ENCODE peak calls at places on chromosome 18, in five cellular contexts. A, S, B, G and W are unnamed samples.

GRCh38 chr18:36786686-36787085 is 42.1 kb downstream of the TPGS2 start:
- DNase-seq in B (no peak), A (peak), S (no peak), G (no peak), W (no peak)

GRCh38 chr18:9507565-9508088 is 32.3 kb downstream of the RALBP1 start:
- DNase-seq in A (no peak), G (no peak), B (no peak), S (no peak), W (no peak)

GRCh38 chr18:67456691-67457090 is 59.8 kb downstream of the DSEL start:
- DNase-seq in S (no peak), G (no peak), A (no peak), B (no peak), W (no peak)

GRCh38 chr18:79394438-79395307 is 1.1 kb upstream of the NFATC1 start:
- DNase-seq in S (no peak), A (no peak), G (no peak), B (peak), W (no peak)

GRCh38 chr18:3397031-3397750 is 52.8 kb upstream of the TGIF1 start:
- DNase-seq in B (no peak), S (no peak), A (no peak), G (no peak), W (no peak)

GRCh38 chr18:35467624-35468016 is 30.1 kb downstream of the INO80C start:
- DNase-seq in S (no peak), B (no peak), G (no peak), A (no peak), W (no peak)

GRCh38 chr18:8051388-8051787 is 484.3 kb downstream of the PTPRM start:
- DNase-seq in A (no peak), B (no peak), S (no peak), G (no peak), W (no peak)

GRCh38 chr18:21853972-21854563 is 113.5 kb downstream of the MIB1 start:
- DNase-seq in B (no peak), G (no peak), A (no peak), S (no peak), W (peak)

GRCh38 chr18:78123926-78124797 is 855.5 kb upstream of the SALL3 start:
- DNase-seq in G (no peak), S (no peak), A (no peak), B (no peak), W (no peak)

GRCh38 chr18:67615876-67616275 is 99.4 kb upstream of the DSEL start:
- DNase-seq in A (no peak), G (no peak), B (no peak), S (no peak), W (no peak)

GRCh38 chr18:46341989-46342525 is 237.9 kb downstream of the HAUS1 start:
- DNase-seq in G (no peak), B (no peak), S (no peak), A (no peak), W (no peak)

GRCh38 chr18:64919971-64920370 is 771.1 kb upstream of the LINC00305 start:
- DNase-seq in S (no peak), A (no peak), G (no peak), B (no peak), W (no peak)

GRCh38 chr18:10726198-10727068 is 200.6 kb downstream of the NAPG start:
- DNase-seq in B (no peak), S (no peak), A (no peak), G (no peak), W (no peak)

GRCh38 chr18:27966872-27967271 is 210.1 kb downstream of the CDH2 start:
- DNase-seq in B (no peak), A (no peak), G (no peak), S (no peak), W (no peak)

GRCh38 chr18:3623769-3624545 is 174.0 kb downstream of the TGIF1 start:
- DNase-seq in S (peak), A (peak), G (peak), B (no peak), W (peak)

GRCh38 chr18:9742588-9743131 is 34.6 kb downstream of the RAB31 start:
- DNase-seq in A (no peak), B (no peak), G (no peak), S (no peak), W (no peak)

GRCh38 chr18:13461488-13461887 is 242.9 kb downstream of the LDLRAD4 start:
- DNase-seq in G (peak), S (no peak), A (no peak), B (no peak), W (no peak)

GRCh38 chr18:22813648-22814328 is 119.3 kb upstream of the RBBP8 start:
- DNase-seq in B (no peak), G (no peak), A (no peak), S (peak), W (no peak)

GRCh38 chr18:26757263-26758019 is 108.1 kb downstream of the AQP4 start:
- DNase-seq in G (peak), A (no peak), B (no peak), S (no peak), W (no peak)

GRCh38 chr18:78891185-78891762 is 88.3 kb upstream of the SALL3 start:
- DNase-seq in S (no peak), B (no peak), A (no peak), G (no peak), W (no peak)

GRCh38 chr18:36850527-36851201 is 21.7 kb downstream of the KIAA1328 start:
- DNase-seq in A (peak), S (no peak), B (no peak), G (no peak), W (no peak)

GRCh38 chr18:22346342-22346967 is 71.3 kb downstream of the CTAGE1 start:
- DNase-seq in B (peak), S (no peak), G (peak), A (peak), W (no peak)

GRCh38 chr18:56258178-56258577 is 380.2 kb downstream of the TXNL1 start:
- DNase-seq in A (no peak), B (no peak), S (no peak), G (no peak), W (no peak)

GRCh38 chr18:79847606-79848293 is 50.0 kb downstream of the KCNG2 start:
- DNase-seq in S (no peak), B (no peak), A (no peak), G (no peak), W (no peak)

GRCh38 chr18:70371085-70371735 is 82.4 kb downstream of the SOCS6 start:
- DNase-seq in A (no peak), S (no peak), B (no peak), G (no peak), W (no peak)

GRCh38 chr18:37452015-37452414 is 113.6 kb downstream of the CELF4 start:
- DNase-seq in G (no peak), A (no peak), S (no peak), B (no peak), W (no peak)

GRCh38 chr18:58967643-58968291 is 103.1 kb downstream of the ZNF532 start:
- DNase-seq in B (no peak), A (no peak), G (no peak), S (no peak), W (no peak)

GRCh38 chr18:77133920-77134496 is 1.4 kb upstream of the MBP start:
- DNase-seq in G (no peak), S (no peak), A (no peak), B (no peak), W (no peak)

GRCh38 chr18:48336332-48336731 is 72.9 kb downstream of the ZBTB7C start:
- DNase-seq in S (no peak), B (no peak), G (no peak), A (no peak), W (no peak)
- TF ChIP-seq CTCF in S (peak), B (no peak), G (no peak), A (no peak), W (no peak)

GRCh38 chr18:50610349-50610748 is 50.5 kb downstream of the MAPK4 start:
- DNase-seq in A (no peak), B (no peak), G (no peak), S (no peak), W (no peak)
- TF ChIP-seq CTCF in A (no peak), B (no peak), G (no peak), S (peak), W (no peak)

DNA sequence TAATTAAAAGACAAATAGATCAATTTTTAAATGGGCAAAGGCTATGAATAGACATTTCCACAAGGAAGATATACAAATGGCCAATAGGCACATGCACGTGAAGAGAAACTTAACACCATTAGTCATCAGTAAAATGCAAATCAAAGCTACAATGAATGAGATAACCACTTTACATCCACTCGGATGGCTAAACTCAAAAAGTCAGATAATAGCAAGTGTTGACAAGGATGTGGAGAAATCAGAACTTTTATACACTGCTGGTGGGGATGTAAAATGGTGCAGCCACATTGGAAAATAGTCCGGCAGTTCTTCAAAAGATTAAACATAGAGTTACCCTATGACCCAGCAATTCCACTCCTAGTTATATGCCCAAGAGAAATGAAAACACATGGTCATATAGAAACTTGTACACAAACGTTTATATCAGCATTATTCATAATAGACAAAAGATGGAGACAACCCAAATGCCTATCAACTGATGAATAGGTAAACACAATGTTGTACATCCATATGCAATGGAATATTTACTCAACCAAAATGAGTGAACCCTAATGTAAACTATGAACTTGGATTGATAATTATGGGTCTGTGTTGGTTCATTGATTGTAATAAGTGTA is 51.1 kb downstream of the SMAD7 start:
- DNase-seq in S (no peak), B (no peak), G (no peak), A (no peak), W (no peak)
- TF ChIP-seq CTCF in S (no peak), B (no peak), G (no peak), A (no peak), W (no peak)

GRCh38 chr18:44974174-44974573 is 293.5 kb downstream of the SETBP1 start:
- DNase-seq in B (no peak), G (no peak), S (no peak), A (no peak), W (no peak)

GRCh38 chr18:44977856-44978255 is 297.2 kb downstream of the SETBP1 start:
- DNase-seq in A (no peak), G (no peak), B (no peak), S (no peak), W (no peak)

GRCh38 chr18:44969214-44969842 is 288.6 kb downstream of the SETBP1 start:
- DNase-seq in A (peak), G (peak), S (no peak), B (no peak), W (no peak)

GRCh38 chr18:44968336-44968735 is 287.6 kb downstream of the SETBP1 start:
- DNase-seq in A (no peak), G (no peak), S (peak), B (no peak), W (no peak)

DNA sequence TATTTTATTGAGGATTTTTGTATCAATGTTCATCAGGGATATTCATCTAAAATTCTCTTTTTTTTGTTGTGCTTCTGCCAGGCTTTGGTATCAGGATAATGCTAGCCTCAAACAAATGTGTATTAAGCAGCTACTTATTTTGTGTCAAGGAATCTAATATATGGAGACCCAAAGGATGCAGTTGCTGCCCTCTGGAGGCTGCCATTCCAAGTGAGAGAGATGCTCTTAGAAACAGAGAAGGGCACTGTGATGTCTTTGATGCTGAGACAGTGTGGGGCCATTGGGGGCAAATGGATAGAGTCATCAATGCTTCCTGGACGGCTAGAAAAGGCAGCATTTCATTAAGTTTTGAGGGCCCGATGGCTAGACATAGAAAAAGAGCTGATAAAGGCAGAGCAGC is 292.6 kb downstream of the SETBP1 start:
- DNase-seq in B (no peak), A (no peak), S (no peak), G (no peak), W (no peak)
- TF ChIP-seq CTCF in B (no peak), A (peak), S (peak), G (no peak), W (peak)